ENCODE peak calls at places on chromosome 1, in nine cellular contexts. C is activated T-cell treated with anti-CD3 and anti-CD28 coated beads for 4 hours; R is neural crest cell; I is AG20443; O is non-pigmented ciliary epithelial cell; D is stimulated activated CD4-positive, alpha-beta T cell treated with anti-CD3 and anti-CD28 coated beads, Interleukin-1b, Interleukin-23, amount 100 ng/mL, for 1 hour; E is mesendoderm; K is CD8-positive, alpha-beta T cell; X is NCI-H69. U is an unnamed sample.

GRCh38 chr1:59367269-59368006 is 70.5 kb downstream of the FGGY start:
- DNase-seq in R (no peak), X (no peak), C (no peak), O (peak; percentile 84), E (peak; percentile 44), D (no peak), K (no peak), I (peak; percentile 90), U (no peak)

GRCh38 chr1:202834771-202835547 is 24.2 kb downstream of the PCAT6 start:
- DNase-seq in I (no peak), D (no peak), O (no peak), X (no peak), E (no peak), C (no peak), R (no peak), K (no peak), U (no peak)

GRCh38 chr1:217191441-217191840 is 439.4 kb downstream of the GPATCH2 start:
- DNase-seq in C (no peak), X (no peak), I (no peak), O (no peak), D (no peak), R (no peak), K (no peak), E (no peak), U (no peak)

GRCh38 chr1:3312894-3313578 is 141.4 kb upstream of the ARHGEF16 start:
- DNase-seq in R (peak; percentile 44), C (peak; percentile 36), X (no peak), E (peak; percentile 95), K (peak; percentile 3), D (peak; percentile 20), I (peak; percentile 85), O (peak; percentile 95), U (no peak)

GRCh38 chr1:155648207-155649147 is 38.5 kb downstream of the MSTO1 start:
- DNase-seq in D (no peak), K (no peak), I (peak; percentile 72), O (peak; percentile 77), X (peak; percentile 42), C (no peak), E (peak; percentile 85), R (no peak), U (no peak)

GRCh38 chr1:166080277-166080964 is 86.4 kb downstream of the FAM78B start:
- DNase-seq in O (no peak), D (no peak), C (no peak), K (no peak), I (no peak), R (no peak), E (no peak), X (no peak), U (no peak)

GRCh38 chr1:210624722-210625121 is 296.0 kb downstream of the HHAT start:
- DNase-seq in D (no peak), X (no peak), C (no peak), R (no peak), K (no peak), I (no peak), O (no peak), E (no peak), U (no peak)

GRCh38 chr1:92989936-92990582 is 28.8 kb upstream of the DIPK1A start:
- DNase-seq in K (no peak), O (no peak), I (no peak), X (no peak), R (no peak), D (no peak), C (no peak), E (no peak), U (no peak)

GRCh38 chr1:145846191-145846590 is 761 bp downstream of the NUDT17 start:
- DNase-seq in D (no peak), E (peak; percentile 65), O (no peak), X (peak; percentile 62), K (peak; percentile 2), C (no peak), I (peak; percentile 68), R (peak; percentile 40), U (no peak)